ENCODE peak calls at places on chromosome 21, in five cellular contexts. P is MCF 10A; B is bronchial epithelial cell; H is mesothelial cell of epicardium; N is stimulated activated CD8-positive, alpha-beta memory T cell treated with anti-CD3 and anti-CD28 coated beads, Interleukin-4, amount 100 ng/mL, for 1 hour. C is an unnamed sample.

GRCh38 chr21:45869121-45870007 is 112.2 kb upstream of the COL6A1 start:
- DNase-seq in P (no peak), B (no peak), H (no peak), N (no peak), C (peak)

GRCh38 chr21:42395302-42395701 is 550 bp downstream of the TMPRSS3 start:
- DNase-seq in P (no peak), B (no peak), H (no peak), N (no peak), C (no peak)

GRCh38 chr21:34183331-34183928 is 110.1 kb downstream of the MRPS6 start:
- DNase-seq in P (no peak), B (no peak), H (no peak), N (no peak), C (no peak)

GRCh38 chr21:31580866-31581276 is 78.6 kb upstream of the SOD1 start:
- DNase-seq in P (peak), B (peak), H (peak), N (no peak), C (peak)

GRCh38 chr21:45590246-45590725 is 48.0 kb upstream of the SLC19A1 start:
- DNase-seq in P (no peak), B (no peak), H (no peak), N (peak), C (no peak)

GRCh38 chr21:46058339-46059145 is 39.4 kb upstream of the COL6A2 start:
- DNase-seq in P (no peak), B (no peak), H (no peak), N (no peak), C (no peak)

GRCh38 chr21:29105218-29105617 is 25.2 kb upstream of the MAP3K7CL start:
- DNase-seq in P (peak), B (peak), H (no peak), N (no peak), C (peak)

GRCh38 chr21:46018615-46019014 is 37.0 kb downstream of the COL6A1 start:
- DNase-seq in P (no peak), B (no peak), H (no peak), N (no peak), C (no peak)

GRCh38 chr21:42370894-42371654 is 4.7 kb upstream of the TFF1 start:
- DNase-seq in P (no peak), B (no peak), H (no peak), N (no peak), C (no peak)

GRCh38 chr21:46550511-46550941 is 54.4 kb downstream of the S100B start:
- DNase-seq in P (no peak), B (no peak), H (no peak), N (no peak), C (no peak)

GRCh38 chr21:27954806-27955205 is 987.9 kb upstream of the ADAMTS5 start:
- DNase-seq in P (no peak), B (no peak), H (no peak), N (no peak), C (no peak)

GRCh38 chr21:25837545-25838263 is 102.9 kb downstream of the GABPA start:
- DNase-seq in P (peak), B (no peak), H (no peak), N (no peak), C (peak)

GRCh38 chr21:25506887-25507286 is 100.4 kb downstream of the MRPL39 start:
- DNase-seq in P (peak), B (peak), H (no peak), N (no peak), C (no peak)

GRCh38 chr21:34999397-34999941 is 49.6 kb downstream of the RUNX1 start:
- DNase-seq in P (no peak), B (no peak), H (no peak), N (no peak), C (no peak)

GRCh38 chr21:45624356-45624854 is 19.1 kb upstream of the PCBP3 start:
- DNase-seq in P (no peak), B (no peak), H (no peak), N (no peak), C (no peak)

GRCh38 chr21:17829472-17829871 is 10.3 kb upstream of the C21orf91 start:
- DNase-seq in P (peak), B (peak), H (no peak), N (no peak), C (no peak)

GRCh38 chr21:31895069-31895851 is 22.4 kb downstream of the HUNK start:
- DNase-seq in P (no peak), B (no peak), H (no peak), N (no peak), C (no peak)

GRCh38 chr21:43305811-43306311 is 121.1 kb downstream of the SIK1 start:
- DNase-seq in P (no peak), B (no peak), H (no peak), N (no peak), C (no peak)

GRCh38 chr21:45992311-45993209 is 11.0 kb downstream of the COL6A1 start:
- DNase-seq in P (no peak), B (no peak), H (no peak), N (no peak), C (no peak)

GRCh38 chr21:31203371-31204054 is 140.5 kb downstream of the TIAM1 start:
- DNase-seq in P (peak), B (peak), H (no peak), N (no peak), C (no peak)

GRCh38 chr21:41630917-41631316 is 123.0 kb upstream of the TMPRSS2 start:
- DNase-seq in P (peak), B (no peak), H (no peak), N (no peak), C (no peak)

GRCh38 chr21:45948576-45949141 is 32.9 kb upstream of the COL6A1 start:
- DNase-seq in P (no peak), B (no peak), H (no peak), N (no peak), C (no peak)

GRCh38 chr21:45211661-45212060 is 76.0 kb downstream of the POFUT2 start:
- DNase-seq in P (no peak), B (no peak), H (no peak), N (no peak), C (no peak)

GRCh38 chr21:16070207-16070651 is 340.4 kb downstream of the USP25 start:
- DNase-seq in P (no peak), B (no peak), H (no peak), N (no peak), C (no peak)

GRCh38 chr21:36654341-36654740 is 44.6 kb upstream of the SIM2 start:
- DNase-seq in P (no peak), B (no peak), H (no peak), N (no peak), C (no peak)

GRCh38 chr21:18350216-18350615 is 53.4 kb downstream of the TMPRSS15 start:
- DNase-seq in P (peak), B (no peak), H (no peak), N (no peak), C (peak)

GRCh38 chr21:44898011-44898493 is 22.6 kb downstream of the ITGB2 start:
- DNase-seq in P (no peak), B (no peak), H (no peak), N (no peak), C (no peak)

GRCh38 chr21:34509151-34509550 is 2.9 kb downstream of the KCNE1 start:
- DNase-seq in P (no peak), B (no peak), H (no peak), N (no peak), C (no peak)

GRCh38 chr21:42346441-42346840 is 4.4 kb downstream of the TFF2 start:
- DNase-seq in P (no peak), B (no peak), H (no peak), N (no peak), C (no peak)

GRCh38 chr21:37257526-37257966 is 9.6 kb downstream of the VPS26C start:
- DNase-seq in P (peak), B (no peak), H (no peak), N (no peak), C (no peak)

GRCh38 chr21:36194024-36194423 is 37.4 kb downstream of the DOP1B start:
- DNase-seq in P (no peak), B (no peak), H (no peak), N (no peak), C (no peak)

GRCh38 chr21:17796037-17796403 is 23.1 kb downstream of the C21orf91 start:
- DNase-seq in P (no peak), B (no peak), H (no peak), N (no peak), C (no peak)

GRCh38 chr21:44374601-44375280 is 21.3 kb downstream of the TRPM2 start:
- DNase-seq in P (no peak), B (no peak), H (no peak), N (no peak), C (no peak)

C was measured in foreskin keratinocyte.